ENCODE peak calls at places on chromosomes 4 and X, in four cellular contexts. X is nucleus accumbens, G is GM19239, O is astrocyte of the cerebellum. L is an unnamed sample.

GRCh38 chr4:147526272-147526654 is 45.4 kb downstream of the EDNRA start:
- DNase-seq in X (no peak), G (no peak), O (no peak), L (no peak)

GRCh38 chr4:156594619-156595018 is 377.0 kb downstream of the PDGFC start:
- DNase-seq in X (no peak), G (no peak), O (no peak), L (no peak)

GRCh38 chr4:105186701-105187158 is 40.1 kb downstream of the TET2 start:
- DNase-seq in X (no peak), G (no peak), O (no peak), L (no peak)

GRCh38 chrX:10017866-10018265 is 50.7 kb downstream of the CLDN34 start:
- DNase-seq in X (no peak), G (no peak), O (peak), L (no peak)

GRCh38 chrX:94545722-94546121 is 871.7 kb downstream of the FAM133A start:
- DNase-seq in X (no peak), G (no peak), O (no peak), L (no peak)

GRCh38 chrX:24147165-24147564 is 2.4 kb upstream of the ZFX start:
- DNase-seq in X (no peak), G (no peak), O (no peak), L (no peak)

GRCh38 chr4:4735136-4735754 is 124.2 kb upstream of the MSX1 start:
- DNase-seq in X (no peak), G (no peak), O (no peak), L (no peak)

GRCh38 chrX:108437789-108438623 is at the start of gene COL4A6:
- DNase-seq in X (no peak), G (no peak), O (no peak), L (no peak)

GRCh38 chrX:111006119-111006518 is 89.9 kb upstream of the PAK3 start:
- DNase-seq in X (no peak), G (no peak), O (no peak), L (no peak)

GRCh38 chrX:109600114-109600710 is 24.8 kb downstream of the KCNE5 start:
- DNase-seq in X (no peak), G (no peak), O (peak), L (no peak)

GRCh38 chr4:1660948-1661677 is 23.0 kb downstream of the FAM53A start:
- DNase-seq in X (no peak), G (no peak), O (no peak), L (no peak)

GRCh38 chr4:125444166-125444565 is 129.4 kb downstream of the FAT4 start:
- DNase-seq in X (no peak), G (no peak), O (no peak), L (no peak)

GRCh38 chr4:104064650-104065577 is 345.1 kb upstream of the TACR3 start:
- DNase-seq in X (peak), G (peak), O (peak), L (peak)

GRCh38 chr4:64897683-64898082 is 488.4 kb upstream of the TECRL start:
- DNase-seq in X (no peak), G (no peak), O (no peak), L (no peak)

GRCh38 chrX:150680974-150681373 is 12.2 kb upstream of the MTMR1 start:
- DNase-seq in X (peak), G (no peak), O (peak), L (no peak)

GRCh38 chrX:136528645-136529315 is 3.2 kb upstream of the VGLL1 start:
- DNase-seq in X (no peak), G (no peak), O (no peak), L (no peak)

GRCh38 chr4:2044119-2044485 is 15.0 kb upstream of the NAT8L start:
- DNase-seq in X (no peak), G (no peak), O (no peak), L (no peak)

GRCh38 chr4:145945431-145946155 is 7.0 kb upstream of the ZNF827 start:
- DNase-seq in X (no peak), G (no peak), O (no peak), L (no peak)

GRCh38 chrX:2497961-2498780 is 2.6 kb downstream of the DHRSX start:
- DNase-seq in X (no peak), G (no peak), O (no peak), L (no peak)

GRCh38 chr4:150943831-150944230 is 71.3 kb downstream of the LRBA start:
- DNase-seq in X (no peak), G (no peak), O (no peak), L (no peak)

GRCh38 chr4:118954246-118954645 is 65.6 kb downstream of the SYNPO2 start:
- DNase-seq in X (no peak), G (no peak), O (no peak), L (no peak)

GRCh38 chrX:27597506-27597905 is 7.4 kb downstream of the DCAF8L2 start:
- DNase-seq in X (no peak), G (no peak), O (no peak), L (no peak)

GRCh38 chr4:3307891-3308575 is 15.2 kb downstream of the RGS12 start:
- DNase-seq in X (no peak), G (no peak), O (no peak), L (peak)

GRCh38 chr4:176638992-176639391 is 153.7 kb downstream of the VEGFC start:
- DNase-seq in X (no peak), G (no peak), O (no peak), L (no peak)

GRCh38 chrX:31228415-31228832 is 156.6 kb upstream of the FTHL17 start:
- DNase-seq in X (no peak), G (no peak), O (no peak), L (no peak)

GRCh38 chrX:9393571-9393970 is 71.3 kb upstream of the TBL1X start:
- DNase-seq in X (no peak), G (no peak), O (no peak), L (no peak)

GRCh38 chr4:169219440-169219839 is 51.3 kb downstream of the SH3RF1 start:
- DNase-seq in X (no peak), G (no peak), O (no peak), L (no peak)

GRCh38 chr4:53321151-53321987 is 44.5 kb downstream of the SCFD2 start:
- DNase-seq in X (no peak), G (no peak), O (peak), L (no peak)

GRCh38 chr4:165493359-165493758 is 114.6 kb downstream of the CPE start:
- DNase-seq in X (peak), G (peak), O (peak), L (peak)

GRCh38 chr4:113183032-113183573 is 133.7 kb downstream of the ANK2 start:
- DNase-seq in X (no peak), G (no peak), O (no peak), L (no peak)

GRCh38 chr4:173367946-173368345 is 2.8 kb upstream of the SAP30 start:
- DNase-seq in X (no peak), G (no peak), O (no peak), L (no peak)

GRCh38 chr4:183430317-183430986 is 14.0 kb upstream of the CDKN2AIP start:
- DNase-seq in X (no peak), G (no peak), O (no peak), L (no peak)

GRCh38 chrX:155148724-155149537 is 67.3 kb upstream of the VBP1 start:
- DNase-seq in X (no peak), G (no peak), O (no peak), L (no peak)

GRCh38 chr4:171648926-171649325 is 164.3 kb upstream of the GALNTL6 start:
- DNase-seq in X (no peak), G (no peak), O (no peak), L (no peak)